ENCODE peak calls at places on chromosomes 11 and 22, in five cellular contexts. C is esophagus squamous epithelium, X is psoas muscle, I is pancreas, N is kidney epithelial cell. A is an unnamed sample.

GRCh38 chr11:107549954-107550285 is 15.6 kb downstream of the ALKBH8 start:
- DNase-seq in C (no peak), X (no peak), I (no peak), N (no peak), A (no peak)

GRCh38 chr22:35995772-35996171 is 32.9 kb downstream of the RBFOX2 start:
- DNase-seq in C (no peak), X (peak; percentile 73), I (no peak), N (peak; percentile 43), A (peak; percentile 92)

GRCh38 chr11:76287227-76287626 is 80.9 kb upstream of the WNT11 start:
- DNase-seq in C (no peak), X (no peak), I (no peak), N (no peak), A (no peak)

GRCh38 chr11:8709002-8709672 is 26.5 kb downstream of the RPL27A start:
- DNase-seq in C (no peak), X (peak; percentile 89), I (peak; percentile 56), N (no peak), A (peak; percentile 96)

GRCh38 chr22:30078320-30079311 is 1.6 kb upstream of the HORMAD2 start:
- DNase-seq in C (no peak), X (no peak), I (no peak), N (no peak), A (no peak)

GRCh38 chr11:116563028-116563712 is 209.6 kb downstream of the BUD13 start:
- DNase-seq in C (no peak), X (no peak), I (peak; percentile 61), N (no peak), A (no peak)

GRCh38 chr11:118703563-118704106 is 24.2 kb upstream of the TREH start:
- DNase-seq in C (no peak), X (peak; percentile 30), I (no peak), N (no peak), A (no peak)

GRCh38 chr11:111063711-111064110 is 181.8 kb upstream of the POU2AF2 start:
- DNase-seq in C (no peak), X (no peak), I (no peak), N (no peak), A (no peak)

GRCh38 chr11:10205928-10206327 is 88.1 kb downstream of the SBF2 start:
- DNase-seq in C (no peak), X (no peak), I (no peak), N (no peak), A (no peak)

GRCh38 chr22:35437038-35437437 is 37.1 kb downstream of the MCM5 start:
- DNase-seq in C (no peak), X (no peak), I (no peak), N (no peak), A (no peak)

DNA sequence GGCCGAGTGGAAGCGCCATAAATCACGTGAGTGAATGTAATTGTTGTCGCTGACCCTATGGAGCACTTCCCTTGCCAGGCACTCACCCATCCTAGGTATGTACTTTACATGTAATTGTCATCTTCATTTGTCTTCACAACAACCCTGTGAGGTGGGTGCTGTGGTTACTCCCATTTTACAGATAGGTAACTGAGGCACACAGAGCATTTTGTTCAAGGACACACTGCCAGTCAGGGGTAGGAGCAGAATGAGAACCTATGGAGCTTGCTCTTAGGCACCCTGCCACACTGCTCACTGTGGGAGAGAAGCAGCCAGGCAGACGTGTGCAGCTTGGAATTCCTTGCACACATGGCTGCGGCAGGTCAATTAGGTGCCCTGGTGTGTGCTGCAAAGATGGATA is 785 bp upstream of the EFCAB6 start:
- DNase-seq in C (no peak), X (no peak), I (no peak), N (no peak), A (no peak)
- TF ChIP-seq CTCF in C (no peak), X (no peak), I (no peak), N (no peak), A (no peak)

GRCh38 chr22:23144926-23145906 is at the start of gene RAB36:
- DNase-seq in C (peak; percentile 92), X (peak; percentile 94), I (peak; percentile 94), N (peak; percentile 99), A (peak; percentile 93)
- H3K4me3 ChIP-seq in C (peak within 1 kb of the TSS; percentile 23), X (peak within 1 kb of the TSS; percentile 57), I (peak within 1 kb of the TSS; percentile 10), N (peak within 1 kb of the TSS; percentile 66), A (peak within 1 kb of the TSS; percentile 46)

GRCh38 chr11:132051704-132052103 is 681.3 kb downstream of the NTM start:
- DNase-seq in C (no peak), X (no peak), I (no peak), N (no peak), A (no peak)
- H3K27me3 ChIP-seq in C (no peaks in the 10 kb centered on the region), X (no peaks in the 10 kb centered on the region), I (no peaks in the 10 kb centered on the region), N (no peaks in the 10 kb centered on the region), A (no peaks in the 10 kb centered on the region)

DNA sequence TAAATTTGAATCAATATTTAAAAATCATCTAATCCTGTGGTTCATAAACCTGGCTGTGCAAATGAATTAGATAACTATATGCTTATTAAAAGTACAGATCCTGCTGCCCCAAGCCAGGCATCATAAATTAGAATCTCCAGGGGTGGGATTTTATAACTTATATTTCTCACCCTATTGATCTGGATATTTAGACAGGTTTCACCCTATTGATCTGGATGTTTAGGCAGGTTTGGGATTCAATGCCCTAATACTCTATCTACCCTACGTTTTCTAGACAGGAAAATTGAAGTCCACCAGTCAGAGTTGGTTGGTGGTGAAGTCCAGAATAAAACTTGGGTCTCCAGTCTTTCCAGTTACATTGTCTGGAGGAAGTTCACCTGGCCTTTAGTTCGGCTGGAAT is 2.6 kb downstream of the OR8B8 start:
- DNase-seq in C (no peak), X (no peak), I (no peak), N (no peak), A (no peak)
- TF ChIP-seq CTCF in C (no peak), X (no peak), I (no peak), N (no peak), A (no peak)

GRCh38 chr11:11570823-11571222 is 51.0 kb downstream of the GALNT18 start:
- DNase-seq in C (no peak), X (no peak), I (no peak), N (no peak), A (no peak)

GRCh38 chr11:11567862-11568650 is 53.7 kb downstream of the GALNT18 start:
- DNase-seq in C (no peak), X (no peak), I (no peak), N (peak; percentile 25), A (no peak)

GRCh38 chr11:11569936-11570491 is 51.8 kb downstream of the GALNT18 start:
- DNase-seq in C (no peak), X (peak; percentile 58), I (peak; percentile 7), N (no peak), A (no peak)

GRCh38 chr11:11571893-11572292 is 49.9 kb downstream of the GALNT18 start:
- DNase-seq in C (no peak), X (no peak), I (no peak), N (no peak), A (no peak)

DNA sequence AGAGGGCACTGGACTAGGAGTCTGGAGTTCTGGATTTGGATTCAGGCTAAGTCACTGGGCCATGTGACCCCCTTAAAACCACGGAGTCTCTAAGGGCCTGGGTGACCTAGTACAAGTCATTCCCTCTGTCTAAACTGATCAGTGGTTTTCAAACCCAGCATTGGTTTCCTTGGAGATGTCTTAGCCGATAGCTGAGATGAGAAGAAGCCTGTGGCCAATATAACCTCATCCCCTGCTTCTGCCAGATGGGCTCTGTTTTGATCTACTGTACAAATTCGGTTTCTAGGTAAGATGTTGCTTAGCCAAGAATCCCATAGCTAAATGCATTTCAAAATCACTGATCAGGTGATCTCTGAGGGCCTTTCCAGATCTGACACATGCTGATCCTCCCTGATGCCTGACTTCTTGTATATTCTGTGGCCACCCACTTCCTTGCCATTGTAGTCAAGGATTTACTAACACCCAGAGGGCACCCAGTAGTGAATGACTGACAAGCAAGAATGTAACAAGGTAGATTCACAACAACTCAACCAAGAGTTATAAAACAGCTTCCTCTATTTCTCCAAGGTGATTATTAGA is 53.1 kb downstream of the GALNT18 start:
- DNase-seq in C (no peak), X (no peak), I (no peak), N (no peak), A (no peak)
- H3K4me3 ChIP-seq in C (no peak overlapping the region), X (no peak overlapping the region), I (no peak overlapping the region), N (no peak overlapping the region), A (no peak overlapping the region)